ENCODE peak calls at places on chromosome 13, in eight cellular contexts. J, A, N, L, I, B, S and G are unnamed samples.

GRCh38 chr13:21176195-21176981 is at the start of the genes MRPL57 and SKA3:
- DNase-seq in L (peak), J (peak), A (peak), B (peak), S (peak), I (peak), N (peak), G (peak)

GRCh38 chr13:98656223-98656622 is 79.3 kb upstream of the STK24 start:
- DNase-seq in I (no peak), A (no peak), J (no peak), N (no peak), B (no peak), L (no peak), S (no peak), G (no peak)

GRCh38 chr13:75271851-75272250 is 210.1 kb downstream of the TBC1D4 start:
- DNase-seq in S (peak), A (no peak), L (no peak), N (no peak), B (no peak), I (peak), J (no peak), G (no peak)

GRCh38 chr13:82447452-82448030 is 1434.7 kb downstream of the SLITRK1 start:
- DNase-seq in B (no peak), L (no peak), J (no peak), A (no peak), I (no peak), N (no peak), S (no peak), G (no peak)

GRCh38 chr13:36282818-36283432 is 14.7 kb downstream of the CCDC169 start:
- DNase-seq in J (no peak), B (peak), N (no peak), S (peak), I (peak), A (no peak), L (no peak), G (no peak)

GRCh38 chr13:45325806-45326205 is 15.2 kb downstream of the TPT1 start:
- DNase-seq in I (peak), N (no peak), J (peak), A (no peak), S (peak), B (peak), L (no peak), G (no peak)

GRCh38 chr13:44238011-44238421 is 135.6 kb upstream of the SERP2 start:
- DNase-seq in J (peak), S (peak), I (peak), B (no peak), N (no peak), A (no peak), L (no peak), G (no peak)

GRCh38 chr13:72638059-72638815 is 89.2 kb downstream of the MZT1 start:
- DNase-seq in L (no peak), J (no peak), N (no peak), B (peak), I (no peak), A (no peak), S (no peak), G (no peak)

GRCh38 chr13:111629016-111629415 is 308.6 kb downstream of the TEX29 start:
- DNase-seq in B (no peak), J (no peak), L (peak), N (no peak), S (no peak), I (no peak), A (no peak), G (no peak)

GRCh38 chr13:49400755-49401659 is 42.9 kb downstream of the CAB39L start:
- DNase-seq in L (peak), N (peak), S (peak), I (peak), J (no peak), A (no peak), B (peak), G (no peak)

GRCh38 chr13:90552702-90553101 is 794.8 kb upstream of the MIR17HG start:
- DNase-seq in I (no peak), A (no peak), L (no peak), B (peak), N (no peak), J (no peak), S (no peak), G (no peak)

GRCh38 chr13:21637296-21637695 is 33.3 kb upstream of the MICU2 start:
- DNase-seq in N (peak), I (peak), L (no peak), S (peak), B (peak), J (no peak), A (no peak), G (peak)

GRCh38 chr13:46577656-46578589 is 25.0 kb downstream of the LRCH1 start:
- DNase-seq in B (no peak), A (no peak), J (no peak), I (no peak), N (no peak), S (peak), L (peak), G (no peak)

GRCh38 chr13:37175996-37176395 is 70.5 kb upstream of the CSNK1A1L start:
- DNase-seq in S (peak), A (no peak), I (peak), J (peak), B (no peak), L (no peak), N (no peak), G (no peak)

GRCh38 chr13:111912453-111912866 is 154.5 kb upstream of the SOX1 start:
- DNase-seq in S (no peak), I (no peak), A (no peak), L (peak), N (no peak), J (no peak), B (no peak), G (no peak)

GRCh38 chr13:101556676-101557121 is 104.2 kb downstream of the ITGBL1 start:
- DNase-seq in L (no peak), B (no peak), S (peak), I (peak), J (peak), N (no peak), A (no peak), G (no peak)

GRCh38 chr13:110314516-110315245 is 7.6 kb downstream of the COL4A2 start:
- DNase-seq in A (no peak), L (peak), I (no peak), S (no peak), B (no peak), N (no peak), J (no peak), G (no peak)

GRCh38 chr13:64510698-64511097 is 2719.4 kb downstream of the PCDH9 start:
- DNase-seq in N (no peak), J (no peak), B (no peak), I (no peak), S (no peak), L (no peak), A (no peak), G (no peak)

GRCh38 chr13:67048084-67048792 is 181.9 kb downstream of the PCDH9 start:
- DNase-seq in A (no peak), B (no peak), N (no peak), I (peak), S (peak), J (no peak), L (no peak), G (peak)

GRCh38 chr13:61410669-61411297 is 4.9 kb downstream of the PCDH20 start:
- DNase-seq in J (no peak), L (no peak), B (peak), I (peak), N (no peak), S (peak), A (no peak), G (peak)

GRCh38 chr13:80721689-80722088 is 380.8 kb upstream of the SPRY2 start:
- DNase-seq in I (no peak), S (no peak), J (no peak), B (no peak), L (no peak), N (no peak), A (no peak), G (no peak)

GRCh38 chr13:73722120-73722519 is 412.1 kb downstream of the KLF12 start:
- DNase-seq in B (peak), N (no peak), L (no peak), J (peak), A (no peak), I (peak), S (peak), G (peak)

GRCh38 chr13:44969858-44970484 is 19.3 kb downstream of the NUFIP1 start:
- DNase-seq in B (peak), A (peak), J (peak), L (no peak), N (no peak), S (peak), I (peak), G (no peak)

GRCh38 chr13:59700281-59700680 is 463.4 kb downstream of the DIAPH3 start:
- DNase-seq in B (no peak), N (no peak), A (no peak), S (no peak), L (no peak), J (no peak), I (no peak), G (no peak)

GRCh38 chr13:104106705-104107393 is 1040.6 kb upstream of the SLC10A2 start:
- DNase-seq in A (no peak), B (peak), I (no peak), L (no peak), S (no peak), N (no peak), J (no peak), G (no peak)

GRCh38 chr13:29573190-29573589 is 22.3 kb downstream of the SLC7A1 start:
- DNase-seq in I (peak), A (no peak), S (peak), J (no peak), N (peak), B (no peak), L (peak), G (peak)

GRCh38 chr13:29748097-29748496 is 102.3 kb downstream of the UBL3 start:
- DNase-seq in I (no peak), N (no peak), B (no peak), J (no peak), S (no peak), A (no peak), L (no peak), G (no peak)

GRCh38 chr13:45446181-45446580 is 18.6 kb upstream of the COG3 start:
- DNase-seq in S (peak), I (peak), L (no peak), A (no peak), J (peak), B (no peak), N (no peak), G (no peak)

GRCh38 chr13:84609716-84610115 is 727.4 kb upstream of the SLITRK1 start:
- DNase-seq in L (no peak), S (peak), I (peak), A (no peak), N (no peak), J (peak), B (peak), G (no peak)

GRCh38 chr13:84607614-84608013 is 725.3 kb upstream of the SLITRK1 start:
- DNase-seq in A (no peak), L (no peak), S (peak), B (peak), N (no peak), I (peak), J (peak), G (no peak)

GRCh38 chr13:84606616-84607015 is 724.3 kb upstream of the SLITRK1 start:
- DNase-seq in I (no peak), B (no peak), L (no peak), S (no peak), J (no peak), N (no peak), A (no peak), G (no peak)

GRCh38 chr13:84605927-84606326 is 723.7 kb upstream of the SLITRK1 start:
- DNase-seq in L (no peak), N (no peak), I (no peak), S (no peak), J (no peak), B (no peak), A (no peak), G (no peak)
- TF ChIP-seq CTCF in L (no peak), N (no peak), I (no peak), S (no peak), J (no peak), B (peak), A (no peak), G (no peak)

DNA sequence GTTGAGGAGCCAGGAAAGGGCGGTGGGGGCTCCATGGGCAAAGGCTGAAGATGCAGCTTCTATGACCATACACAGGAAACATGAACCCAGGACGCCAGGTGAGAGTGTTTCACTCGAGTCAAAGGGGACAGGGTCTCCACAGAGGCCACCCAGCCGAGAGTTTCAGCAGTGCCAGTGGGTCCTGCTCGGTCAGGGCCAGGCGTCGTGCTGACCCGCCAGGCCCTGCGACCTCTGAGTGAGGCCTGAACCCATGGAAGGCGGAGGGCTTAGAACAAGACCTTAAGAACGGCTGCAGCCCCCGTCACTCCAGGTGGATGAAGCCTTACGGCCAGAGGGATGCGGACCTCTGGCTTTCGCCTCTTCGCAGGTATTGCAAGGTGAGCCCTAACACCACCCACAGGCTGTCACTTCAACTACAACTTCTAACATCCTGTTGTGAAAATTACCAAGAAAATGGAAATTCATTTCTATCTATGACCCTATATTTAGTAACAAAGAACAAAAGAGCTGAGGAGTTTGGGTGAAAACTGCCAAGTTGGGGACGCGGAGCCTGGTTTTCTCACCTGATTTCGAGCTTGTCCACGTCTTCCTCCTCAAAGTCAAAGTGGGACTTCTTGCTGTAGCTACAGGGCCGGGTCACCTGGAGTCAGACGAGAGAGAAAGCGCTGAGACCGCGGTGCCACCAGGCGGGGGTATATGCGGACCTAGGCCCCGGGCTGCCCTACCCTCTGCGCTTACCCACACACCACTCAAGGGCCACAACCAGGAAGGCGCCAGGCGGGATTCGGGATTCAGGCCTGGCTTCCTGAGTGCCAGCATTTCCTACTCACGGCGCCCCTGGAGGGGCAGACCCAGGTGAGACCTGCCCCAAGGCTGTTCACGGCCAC is 50.1 kb upstream of the C13orf46 start:
- DNase-seq in I (no peak), L (no peak), J (no peak), S (no peak), A (no peak), N (no peak), B (no peak), G (no peak)
- TF ChIP-seq CTCF in I (no peak), L (no peak), J (no peak), S (no peak), A (no peak), N (no peak), B (no peak), G (no peak)

GRCh38 chr13:27868639-27869435 is 51.0 kb upstream of the PDX1 start:
- DNase-seq in B (peak), I (peak), N (no peak), J (no peak), L (no peak), A (no peak), S (peak), G (peak)

DNA sequence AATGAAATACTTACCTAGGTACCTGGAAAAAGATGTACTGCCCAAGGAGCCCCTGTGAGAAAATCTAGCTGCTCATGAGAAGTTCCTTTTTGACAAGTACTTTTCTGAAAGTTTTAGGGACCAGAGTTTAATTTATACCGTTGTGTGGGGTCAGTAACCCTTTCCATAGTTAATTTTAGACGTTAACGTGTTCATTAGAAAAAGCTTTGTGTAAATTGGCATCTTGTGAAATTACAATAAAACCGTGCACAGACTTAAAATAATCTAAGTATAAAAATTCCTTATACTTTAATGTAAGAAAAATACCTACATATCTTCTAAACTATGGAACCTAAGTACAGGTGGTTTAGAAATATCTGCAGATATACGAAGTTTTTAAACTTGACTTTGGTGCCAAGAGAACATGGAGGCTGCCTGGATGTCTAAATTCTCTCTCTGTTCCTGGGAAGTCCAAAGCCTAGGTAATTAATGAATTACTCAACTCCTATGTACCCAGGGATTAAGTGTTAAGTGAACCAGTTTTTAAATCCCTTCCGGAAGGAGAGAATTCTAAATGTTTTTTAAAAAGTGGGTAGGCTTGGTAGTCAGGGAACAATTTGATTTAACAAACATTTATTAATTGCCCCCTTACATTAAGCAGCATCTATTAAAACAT is 50.2 kb upstream of the PDX1 start:
- DNase-seq in B (no peak), N (no peak), I (no peak), L (no peak), J (no peak), S (no peak), A (no peak), G (no peak)
- TF ChIP-seq CTCF in B (no peak), N (no peak), I (no peak), L (no peak), J (no peak), S (no peak), A (no peak), G (no peak)

GRCh38 chr13:41026806-41027205 is 7.7 kb upstream of the ELF1 start:
- DNase-seq in B (no peak), L (no peak), S (no peak), A (no peak), N (no peak), J (no peak), I (no peak), G (no peak)

GRCh38 chr13:41028051-41028450 is 8.9 kb upstream of the ELF1 start:
- DNase-seq in A (no peak), J (no peak), I (no peak), B (no peak), N (no peak), L (no peak), S (peak), G (no peak)

GRCh38 chr13:41025518-41025917 is 6.4 kb upstream of the ELF1 start:
- DNase-seq in I (no peak), S (no peak), J (no peak), B (no peak), L (no peak), N (no peak), A (no peak), G (no peak)

GRCh38 chr13:41032646-41033396 is 13.7 kb upstream of the ELF1 start:
- DNase-seq in S (no peak), B (no peak), A (no peak), I (no peak), N (no peak), J (no peak), L (no peak), G (no peak)

DNA sequence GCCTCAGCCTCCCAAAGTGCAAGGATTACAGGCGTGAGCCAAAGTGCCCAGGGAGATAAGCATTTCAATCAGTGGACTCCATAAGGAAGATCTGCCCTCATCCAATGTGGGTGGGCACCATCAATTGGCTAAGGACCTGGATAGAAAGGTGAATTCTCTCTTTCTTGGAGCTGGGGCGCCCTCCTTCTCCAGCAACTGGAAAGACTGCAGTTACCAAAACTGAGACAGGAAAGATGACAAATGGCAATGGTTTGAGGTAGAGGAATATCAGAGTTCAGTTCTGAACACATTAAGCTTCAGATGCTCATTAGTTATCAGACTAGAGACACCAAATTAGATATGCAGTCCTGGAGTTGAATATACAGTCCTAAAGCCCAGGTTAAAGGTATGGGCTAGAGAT is 10.5 kb upstream of the ELF1 start:
- DNase-seq in J (no peak), I (no peak), N (no peak), B (peak), A (no peak), S (no peak), L (no peak), G (no peak)
- TF ChIP-seq CTCF in J (no peak), I (no peak), N (no peak), B (peak), A (no peak), S (no peak), L (no peak), G (no peak)

DNA sequence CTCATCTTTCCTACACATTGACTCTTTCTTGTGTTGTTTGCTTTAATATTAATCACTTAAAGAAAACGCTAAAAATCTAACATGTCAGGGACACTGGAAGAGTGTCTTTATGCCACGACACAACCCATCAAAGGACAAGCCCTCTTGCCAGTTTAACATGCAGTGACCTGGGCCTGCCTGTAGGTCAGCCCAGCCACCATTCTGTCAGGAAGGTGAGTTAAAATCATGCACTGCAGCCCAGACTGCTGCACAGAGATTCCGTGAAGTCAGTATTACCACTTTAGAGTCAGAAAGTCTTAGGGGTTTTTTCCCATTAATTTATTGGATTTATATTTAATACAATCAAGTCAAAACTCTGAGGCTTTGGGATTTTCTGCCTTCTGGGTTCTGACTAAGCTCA is 58.0 kb downstream of the TNFRSF19 start:
- DNase-seq in S (no peak), N (no peak), I (no peak), L (no peak), J (no peak), B (no peak), A (no peak), G (no peak)
- TF ChIP-seq CTCF in S (no peak), N (no peak), I (no peak), L (no peak), J (no peak), B (no peak), A (no peak), G (no peak)

GRCh38 chr13:26095338-26095737 is 43.5 kb upstream of the SHISA2 start:
- DNase-seq in N (no peak), A (no peak), J (no peak), L (no peak), B (no peak), I (no peak), S (no peak), G (no peak)
- TF ChIP-seq CTCF in N (no peak), A (no peak), J (no peak), L (no peak), B (no peak), I (no peak), S (no peak), G (no peak)

DNA sequence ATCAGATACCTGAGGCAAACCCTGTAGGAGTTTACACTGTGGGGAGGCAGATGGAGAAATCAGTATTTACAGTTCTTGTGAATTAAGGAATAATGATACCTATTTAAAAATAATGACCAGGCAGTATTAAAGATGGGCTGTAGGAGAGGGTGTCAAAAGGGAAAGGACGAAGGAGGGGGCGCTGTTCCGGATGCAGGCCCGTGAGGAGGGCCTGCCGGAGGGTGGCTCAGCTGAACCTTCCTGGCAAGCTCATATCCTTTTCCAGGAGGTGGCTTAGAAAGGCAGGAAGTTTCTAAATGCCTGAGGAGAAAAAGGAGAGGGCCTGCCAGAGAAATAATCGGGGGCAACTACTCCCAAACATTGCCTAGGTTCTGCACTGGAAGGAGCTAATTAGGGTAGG is 46.6 kb downstream of the MBNL2 start:
- DNase-seq in B (no peak), J (no peak), A (no peak), L (no peak), N (no peak), I (no peak), S (no peak), G (no peak)
- TF ChIP-seq CTCF in B (no peak), J (no peak), A (no peak), L (no peak), N (no peak), I (no peak), S (peak), G (no peak)